ENCODE peak calls at places on chromosomes 11 and 22, in six cellular contexts. N is body of pancreas; T is Karpas-422; Q is mesendoderm; X is naive thymus-derived CD8-positive, alpha-beta T cell; V is esophagus squamous epithelium. S is an unnamed sample.
A peak's percentile ranks its signal among the peaks of the same experiment; 100 is the strongest.

GRCh38 chr11:110177057-110177397 is 83.8 kb downstream of the ZC3H12C start:
- DNase-seq in N (no peak), T (no peak), Q (peak; percentile 65), X (no peak), V (no peak), S (no peak)

GRCh38 chr11:88849368-88849767 is 216.4 kb downstream of the GRM5 start:
- DNase-seq in N (no peak), T (no peak), Q (no peak), X (no peak), V (no peak), S (no peak)

GRCh38 chr22:29727248-29727551 is 7.4 kb downstream of the CABP7 start:
- DNase-seq in N (peak; percentile 49), T (peak; percentile 73), Q (peak; percentile 84), X (no peak), V (no peak), S (peak; percentile 84)

GRCh38 chr11:69734841-69735240 is 31.0 kb upstream of the FGF19 start:
- DNase-seq in N (no peak), T (no peak), Q (no peak), X (no peak), V (no peak), S (no peak)

GRCh38 chr11:65113839-65114238 is 2.2 kb downstream of the TM7SF2 start:
- DNase-seq in N (peak; percentile 70), T (no peak), Q (no peak), X (no peak), V (no peak), S (no peak)

GRCh38 chr11:121829159-121829643 is 286.8 kb downstream of the BLID start:
- DNase-seq in N (no peak), T (no peak), Q (no peak), X (no peak), V (no peak), S (no peak)

GRCh38 chr22:39308614-39309363 is 10.6 kb downstream of the RPL3 start:
- DNase-seq in N (peak; percentile 42), T (no peak), Q (peak; percentile 86), X (no peak), V (no peak), S (no peak)

GRCh38 chr22:25992331-25992730 is 176.9 kb upstream of the SEZ6L start:
- DNase-seq in N (no peak), T (no peak), Q (no peak), X (no peak), V (no peak), S (no peak)

GRCh38 chr11:110217478-110217877 is 78.9 kb downstream of the RDX start:
- DNase-seq in N (no peak), T (no peak), Q (no peak), X (no peak), V (no peak), S (no peak)

GRCh38 chr22:19819209-19819910 is 35.3 kb downstream of the GNB1L start:
- DNase-seq in N (no peak), T (no peak), Q (no peak), X (no peak), V (no peak), S (no peak)

GRCh38 chr11:76800466-76801200 is 17.5 kb downstream of the TSKU start:
- DNase-seq in N (peak; percentile 93), T (no peak), Q (no peak), X (no peak), V (no peak), S (no peak)

GRCh38 chr22:30406400-30406799 is 9.6 kb downstream of the SEC14L2 start:
- DNase-seq in N (no peak), T (no peak), Q (no peak), X (no peak), V (no peak), S (no peak)